ENCODE peak calls at places on chromosomes 7 and 10, in six cellular contexts. G is GDM1, E is T follicular helper cell, B is GM20000, U is left kidney, Z is epithelial cell of esophagus. M is an unnamed sample.

GRCh38 chr10:89518108-89518507 is 17.3 kb downstream of the SLC16A12 start:
- DNase-seq in G (no peak), E (no peak), B (no peak), U (no peak), Z (no peak), M (no peak)

GRCh38 chr7:1886361-1887064 is 216.4 kb downstream of the ELFN1 start:
- DNase-seq in G (no peak), E (no peak), B (no peak), U (no peak), Z (peak), M (no peak)

GRCh38 chr10:1662361-1663025 is 74.8 kb downstream of the ADARB2 start:
- DNase-seq in G (no peak), E (no peak), B (peak), U (no peak), Z (no peak), M (no peak)

GRCh38 chr7:141220263-141220662 is 146.4 kb downstream of the TMEM178B start:
- DNase-seq in G (no peak), E (no peak), B (no peak), U (peak), Z (no peak), M (peak)

GRCh38 chr7:105578496-105578895 is 2.8 kb downstream of the EFCAB10 start:
- DNase-seq in G (no peak), E (no peak), B (no peak), U (no peak), Z (no peak), M (no peak)

GRCh38 chr7:142508251-142508650 is 241.0 kb upstream of the PRSS1 start:
- DNase-seq in G (no peak), E (no peak), B (no peak), U (peak), Z (peak), M (peak)

GRCh38 chr7:70116244-70116643 is 518.0 kb downstream of the AUTS2 start:
- DNase-seq in G (no peak), E (no peak), B (no peak), U (no peak), Z (no peak), M (no peak)

GRCh38 chr10:97542169-97543024 is 30.2 kb upstream of the ANKRD2 start:
- DNase-seq in G (peak), E (no peak), B (no peak), U (peak), Z (peak), M (peak)

GRCh38 chr7:42550706-42551470 is 313.9 kb upstream of the GLI3 start:
- DNase-seq in G (no peak), E (no peak), B (no peak), U (no peak), Z (peak), M (no peak)